ENCODE peak calls at places on chromosome 3, in five cellular contexts. One of them, this sample, is unnamed.

GRCh38 chr3:196186661-196187573 is 24.3 kb downstream of the ZDHHC19 start:
- DNase-seq in HFF-Myc: no peak
- DNase-seq in cardiac fibroblast: no peak
- DNase-seq in D341Med: no peak
- DNase-seq in HTR-8/SVneo: no peak
- DNase-seq in this sample: no peak

GRCh38 chr3:194577985-194578905 is 55.0 kb downstream of the TMEM44 start:
- DNase-seq in HFF-Myc: peak; percentile 53
- DNase-seq in cardiac fibroblast: peak; percentile 95
- DNase-seq in D341Med: no peak
- DNase-seq in HTR-8/SVneo: peak; percentile 86
- DNase-seq in this sample: peak; percentile 96

GRCh38 chr3:129664040-129664646 is 57.7 kb upstream of the PLXND1 start:
- DNase-seq in HFF-Myc: no peak
- DNase-seq in cardiac fibroblast: no peak
- DNase-seq in D341Med: no peak
- DNase-seq in HTR-8/SVneo: no peak
- DNase-seq in this sample: peak; percentile 80

GRCh38 chr3:61181874-61182273 is 69.4 kb downstream of the FHIT start:
- DNase-seq in HFF-Myc: no peak
- DNase-seq in cardiac fibroblast: peak; percentile 26
- DNase-seq in D341Med: no peak
- DNase-seq in HTR-8/SVneo: no peak
- DNase-seq in this sample: peak; percentile 36

GRCh38 chr3:2360815-2361214 is 262.1 kb downstream of the CNTN4 start:
- DNase-seq in HFF-Myc: no peak
- DNase-seq in cardiac fibroblast: no peak
- DNase-seq in D341Med: no peak
- DNase-seq in HTR-8/SVneo: no peak
- DNase-seq in this sample: no peak

GRCh38 chr3:29937185-29937584 is 656.3 kb downstream of the RBMS3 start:
- DNase-seq in HFF-Myc: no peak
- DNase-seq in cardiac fibroblast: peak; percentile 53
- DNase-seq in D341Med: no peak
- DNase-seq in HTR-8/SVneo: peak; percentile 8
- DNase-seq in this sample: peak; percentile 31

GRCh38 chr3:27216955-27217552 is 152.1 kb downstream of the NEK10 start:
- DNase-seq in HFF-Myc: no peak
- DNase-seq in cardiac fibroblast: peak; percentile 59
- DNase-seq in D341Med: no peak
- DNase-seq in HTR-8/SVneo: peak; percentile 22
- DNase-seq in this sample: peak; percentile 66

GRCh38 chr3:20561166-20561565 is 375.2 kb upstream of the SGO1 start:
- DNase-seq in HFF-Myc: peak; percentile 67
- DNase-seq in cardiac fibroblast: no peak
- DNase-seq in D341Med: no peak
- DNase-seq in HTR-8/SVneo: no peak
- DNase-seq in this sample: no peak

GRCh38 chr3:43770426-43771103 is 79.8 kb downstream of the ABHD5 start:
- DNase-seq in HFF-Myc: no peak
- DNase-seq in cardiac fibroblast: peak; percentile 40
- DNase-seq in D341Med: no peak
- DNase-seq in HTR-8/SVneo: peak; percentile 33
- DNase-seq in this sample: peak; percentile 78

GRCh38 chr3:101821503-101821902 is 27.8 kb upstream of the NFKBIZ start:
- DNase-seq in HFF-Myc: no peak
- DNase-seq in cardiac fibroblast: no peak
- DNase-seq in D341Med: no peak
- DNase-seq in HTR-8/SVneo: no peak
- DNase-seq in this sample: no peak

GRCh38 chr3:133158686-133159085 is 120.5 kb downstream of the TMEM108 start:
- DNase-seq in HFF-Myc: no peak
- DNase-seq in cardiac fibroblast: no peak
- DNase-seq in D341Med: no peak
- DNase-seq in HTR-8/SVneo: no peak
- DNase-seq in this sample: no peak

GRCh38 chr3:4429648-4430350 is 37.3 kb downstream of the SUMF1 start:
- DNase-seq in HFF-Myc: no peak
- DNase-seq in cardiac fibroblast: no peak
- DNase-seq in D341Med: no peak
- DNase-seq in HTR-8/SVneo: no peak
- DNase-seq in this sample: no peak

GRCh38 chr3:32216172-32216783 is 22.2 kb upstream of the CMTM8 start:
- DNase-seq in HFF-Myc: no peak
- DNase-seq in cardiac fibroblast: no peak
- DNase-seq in D341Med: no peak
- DNase-seq in HTR-8/SVneo: no peak
- DNase-seq in this sample: no peak

GRCh38 chr3:127753338-127753737 is 69.0 kb downstream of the MGLL start:
- DNase-seq in HFF-Myc: no peak
- DNase-seq in cardiac fibroblast: no peak
- DNase-seq in D341Med: no peak
- DNase-seq in HTR-8/SVneo: no peak
- DNase-seq in this sample: no peak